ENCODE peak calls at places on chromosome 10, in nine cellular contexts. H is endothelial cell, V is hepatocyte, W is B cell, Q is fibroblast of lung, T is GM13977, F is neural crest cell, O is WTC11, R is AG04450. K is an unnamed sample.

GRCh38 chr10:80177781-80178636 is 27.3 kb downstream of the ANXA11 start:
- DNase-seq in H (no peak), V (no peak), W (no peak), Q (peak), T (no peak), F (no peak), O (no peak), R (no peak), K (no peak)

GRCh38 chr10:49034925-49035324 is 80.4 kb downstream of the VSTM4 start:
- DNase-seq in H (no peak), V (no peak), W (no peak), Q (no peak), T (no peak), F (no peak), O (no peak), R (no peak), K (no peak)

GRCh38 chr10:30817541-30817940 is 188.0 kb upstream of the LYZL2 start:
- DNase-seq in H (no peak), V (no peak), W (no peak), Q (no peak), T (no peak), F (no peak), O (no peak), R (no peak), K (no peak)

GRCh38 chr10:118444016-118444415 is 101.9 kb upstream of the FAM204A start:
- DNase-seq in H (no peak), V (no peak), W (no peak), Q (no peak), T (no peak), F (no peak), O (no peak), R (no peak), K (no peak)

GRCh38 chr10:98251399-98251798 is 16.6 kb downstream of the LOXL4 start:
- DNase-seq in H (no peak), V (no peak), W (no peak), Q (no peak), T (peak), F (no peak), O (no peak), R (no peak), K (no peak)

GRCh38 chr10:71040326-71040725 is 152.0 kb upstream of the PCBD1 start:
- DNase-seq in H (no peak), V (no peak), W (no peak), Q (no peak), T (no peak), F (no peak), O (no peak), R (no peak), K (no peak)

GRCh38 chr10:77493851-77494788 is 143.5 kb downstream of the KCNMA1 start:
- DNase-seq in H (peak), V (peak), W (no peak), Q (peak), T (no peak), F (peak), O (peak), R (no peak), K (no peak)

GRCh38 chr10:99930731-99931550 is 78.8 kb downstream of the DNMBP start:
- DNase-seq in H (no peak), V (peak), W (no peak), Q (peak), T (no peak), F (no peak), O (peak), R (no peak), K (peak)

GRCh38 chr10:77700086-77700485 is 62.5 kb upstream of the KCNMA1 start:
- DNase-seq in H (no peak), V (no peak), W (no peak), Q (no peak), T (no peak), F (no peak), O (no peak), R (no peak), K (no peak)

DNA sequence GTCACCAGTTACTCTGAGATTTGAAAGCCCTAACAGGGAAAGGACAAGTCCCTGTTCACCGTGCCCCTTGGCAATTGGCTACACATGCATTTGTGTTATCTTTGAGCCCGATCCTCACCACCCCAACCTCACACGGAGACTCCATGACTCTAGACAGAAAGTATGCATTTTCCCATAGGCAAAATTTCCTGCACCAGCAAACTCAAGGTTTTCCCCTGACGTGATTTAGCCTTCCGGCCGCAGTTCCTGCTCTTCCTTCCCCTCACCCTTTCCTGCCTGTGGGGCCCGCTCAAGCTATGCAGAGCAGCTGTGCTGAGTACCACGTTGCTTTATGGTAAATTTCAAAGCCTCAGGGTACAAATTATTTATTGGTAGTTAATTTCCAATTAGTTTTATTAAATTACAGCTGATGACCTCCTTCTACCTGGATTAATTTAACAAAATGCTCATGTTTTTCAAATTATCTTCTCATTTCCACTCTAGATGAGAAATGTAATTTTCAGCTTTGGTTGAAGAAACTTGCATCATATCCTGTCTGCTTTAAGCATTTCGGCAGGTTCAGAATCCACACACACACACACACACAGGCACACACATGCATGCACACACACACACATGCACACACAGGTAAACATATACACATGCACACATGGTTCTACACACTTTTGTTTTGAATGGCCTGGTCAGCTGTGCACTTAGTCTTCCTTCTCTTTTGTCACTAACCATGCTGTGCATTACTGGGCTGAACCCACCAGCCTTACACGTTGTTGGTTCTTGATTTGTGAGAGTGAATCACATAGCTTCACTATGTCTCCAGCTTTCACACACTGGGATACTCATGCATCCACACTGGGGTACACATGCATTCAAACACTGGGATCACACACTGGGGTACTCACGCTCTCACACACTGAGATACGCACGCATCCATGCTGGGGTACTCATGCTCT is 283.1 kb upstream of the PITRM1 start:
- DNase-seq in H (peak), V (no peak), W (no peak), Q (peak), T (no peak), F (no peak), O (no peak), R (no peak), K (no peak)
- TF ChIP-seq CTCF in H (no peak), V (peak), W (no peak), Q (no peak), T (no peak), F (no peak), O (no peak), R (no peak), K (no peak)

GRCh38 chr10:22228943-22229755 is 11.3 kb upstream of the EBLN1 start:
- DNase-seq in H (peak), V (peak), W (peak), Q (peak), T (peak), F (peak), O (peak), R (peak), K (peak)
- TF ChIP-seq CTCF in H (no peak), V (no peak), W (no peak), Q (no peak), T (no peak), F (no peak), O (no peak), R (no peak), K (no peak)

GRCh38 chr10:26468291-26468690 is 30.1 kb downstream of the APBB1IP start:
- DNase-seq in H (no peak), V (no peak), W (no peak), Q (peak), T (no peak), F (no peak), O (no peak), R (no peak), K (no peak)

GRCh38 chr10:26467639-26468038 is 29.5 kb downstream of the APBB1IP start:
- DNase-seq in H (no peak), V (no peak), W (no peak), Q (no peak), T (no peak), F (no peak), O (no peak), R (no peak), K (no peak)

GRCh38 chr10:26464632-26465280 is 26.6 kb downstream of the APBB1IP start:
- DNase-seq in H (no peak), V (no peak), W (no peak), Q (no peak), T (no peak), F (no peak), O (no peak), R (no peak), K (no peak)

GRCh38 chr10:26472440-26472778 is 34.3 kb downstream of the APBB1IP start:
- DNase-seq in H (no peak), V (no peak), W (no peak), Q (no peak), T (no peak), F (no peak), O (no peak), R (no peak), K (no peak)

DNA sequence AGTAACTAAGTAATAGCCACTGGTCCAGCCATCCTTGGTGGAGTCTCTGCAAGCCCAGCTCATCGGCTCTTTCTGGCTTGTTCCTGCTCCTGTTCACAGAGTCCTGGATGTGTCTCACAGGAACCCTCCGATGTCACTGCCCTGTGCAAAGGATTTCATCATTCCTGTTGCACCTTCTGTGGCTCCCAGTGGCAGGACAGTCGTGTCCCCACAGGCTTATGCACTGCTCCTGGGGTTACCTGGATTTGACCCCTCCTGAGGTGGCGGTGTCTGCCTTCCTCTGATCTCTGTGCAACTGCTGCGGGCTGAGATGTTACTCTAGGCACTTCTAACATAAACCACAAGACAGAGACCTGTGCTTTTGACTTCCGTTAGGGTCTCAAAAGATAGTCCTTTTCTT is 30.6 kb downstream of the APBB1IP start:
- DNase-seq in H (no peak), V (no peak), W (no peak), Q (no peak), T (no peak), F (no peak), O (no peak), R (no peak), K (no peak)
- TF ChIP-seq CTCF in H (no peak), V (no peak), W (no peak), Q (no peak), T (no peak), F (no peak), O (no peak), R (no peak), K (no peak)

GRCh38 chr10:102752934-102753664 is 9.4 kb downstream of the WBP1L start:
- DNase-seq in H (no peak), V (peak), W (no peak), Q (peak), T (peak), F (no peak), O (no peak), R (peak), K (no peak)
- TF ChIP-seq CTCF in H (peak), V (peak), W (peak), Q (peak), T (peak), F (peak), O (peak), R (peak), K (peak)

DNA sequence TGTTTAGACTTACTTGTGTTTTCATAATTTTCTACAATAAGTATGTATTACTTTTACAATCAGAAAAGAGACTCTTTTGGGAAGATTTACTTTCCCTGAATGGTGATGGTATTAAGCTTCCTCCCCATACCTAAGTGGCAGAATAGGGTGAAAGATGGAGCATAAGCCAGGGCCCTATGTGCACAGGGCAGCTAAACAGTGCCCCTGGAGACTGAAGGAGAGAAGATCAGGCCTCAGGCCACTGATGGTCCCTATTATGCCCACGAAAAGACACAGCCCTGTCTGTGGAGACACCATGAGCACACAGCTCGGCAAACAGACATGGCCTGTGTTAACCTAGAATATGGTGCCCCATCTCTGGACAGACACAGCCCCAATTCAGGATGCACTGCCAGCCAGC is 139.4 kb downstream of the OAT start:
- DNase-seq in H (no peak), V (no peak), W (no peak), Q (no peak), T (no peak), F (no peak), O (no peak), R (no peak), K (no peak)
- TF ChIP-seq CTCF in H (no peak), V (no peak), W (no peak), Q (no peak), T (no peak), F (no peak), O (no peak), R (no peak), K (no peak)

GRCh38 chr10:132536241-132536963 is 1.2 kb upstream of the INPP5A start:
- DNase-seq in H (no peak), V (no peak), W (no peak), Q (peak), T (peak), F (no peak), O (no peak), R (no peak), K (peak)
- TF ChIP-seq CTCF in H (no peak), V (peak), W (no peak), Q (no peak), T (no peak), F (no peak), O (no peak), R (peak), K (no peak)

GRCh38 chr10:44242826-44243225 is 142.1 kb downstream of the CXCL12 start:
- DNase-seq in H (no peak), V (no peak), W (no peak), Q (peak), T (peak), F (no peak), O (no peak), R (no peak), K (no peak)
- TF ChIP-seq CTCF in H (no peak), V (no peak), W (no peak), Q (no peak), T (no peak), F (no peak), O (no peak), R (no peak), K (no peak)

GRCh38 chr10:33623677-33624076 is 289.2 kb upstream of the NRP1 start:
- DNase-seq in H (no peak), V (no peak), W (no peak), Q (no peak), T (no peak), F (no peak), O (no peak), R (no peak), K (no peak)
- TF ChIP-seq CTCF in H (no peak), V (no peak), W (no peak), Q (no peak), T (no peak), F (no peak), O (no peak), R (no peak), K (no peak)

GRCh38 chr10:6891924-6892323 is 311.8 kb upstream of the PRKCQ start:
- DNase-seq in H (no peak), V (no peak), W (no peak), Q (no peak), T (no peak), F (no peak), O (no peak), R (no peak), K (no peak)
- TF ChIP-seq CTCF in H (no peak), V (no peak), W (no peak), Q (no peak), T (no peak), F (no peak), O (no peak), R (no peak), K (no peak)

K was measured in progenitor cell of endocrine pancreas.